ENCODE peak calls at places on chromosome 11, in nine cellular contexts. One of them, this sample, is unnamed. For H3K36me3 and H3K9me3, the result is how much of the 10 kb centered on the place peaks cover.

GRCh38 chr11:75525433-75526191 is at the start of gene GDPD5:
- DNase-seq in psoas muscle: peak
- DNase-seq in neural progenitor cell: peak
- DNase-seq in HCT116: peak
- DNase-seq in cardiac muscle cell: peak
- DNase-seq in CD4-positive, CD25-positive, alpha-beta regulatory T cell: peak
- DNase-seq in tibial nerve: peak
- DNase-seq in tibial artery: peak
- DNase-seq in GM23248: peak
- DNase-seq in this sample: peak

GRCh38 chr11:121521145-121522042 is 68.6 kb upstream of the SORL1-AS1 start:
- DNase-seq in tibial nerve: no peak
- DNase-seq in GM23248: peak
- DNase-seq in CD4-positive, CD25-positive, alpha-beta regulatory T cell: peak
- DNase-seq in neural progenitor cell: no peak
- DNase-seq in psoas muscle: no peak
- DNase-seq in HCT116: no peak
- DNase-seq in cardiac muscle cell: no peak
- DNase-seq in tibial artery: no peak
- DNase-seq in this sample: no peak

GRCh38 chr11:134452026-134452848 is 40.2 kb upstream of the B3GAT1 start:
- DNase-seq in CD4-positive, CD25-positive, alpha-beta regulatory T cell: no peak
- DNase-seq in GM23248: no peak
- DNase-seq in neural progenitor cell: no peak
- DNase-seq in HCT116: no peak
- DNase-seq in tibial nerve: no peak
- DNase-seq in tibial artery: peak
- DNase-seq in psoas muscle: no peak
- DNase-seq in cardiac muscle cell: no peak
- DNase-seq in this sample: no peak

GRCh38 chr11:19679952-19680823 is 32.4 kb upstream of the NAV2 start:
- DNase-seq in tibial nerve: peak
- DNase-seq in GM23248: peak
- DNase-seq in cardiac muscle cell: peak
- DNase-seq in neural progenitor cell: peak
- DNase-seq in psoas muscle: peak
- DNase-seq in CD4-positive, CD25-positive, alpha-beta regulatory T cell: no peak
- DNase-seq in HCT116: peak
- DNase-seq in tibial artery: peak
- DNase-seq in this sample: no peak

GRCh38 chr11:21640491-21640890 is 552.4 kb upstream of the ANO5 start:
- DNase-seq in CD4-positive, CD25-positive, alpha-beta regulatory T cell: no peak
- DNase-seq in psoas muscle: no peak
- DNase-seq in cardiac muscle cell: no peak
- DNase-seq in neural progenitor cell: no peak
- DNase-seq in tibial artery: no peak
- DNase-seq in HCT116: no peak
- DNase-seq in GM23248: no peak
- DNase-seq in tibial nerve: no peak
- DNase-seq in this sample: no peak

GRCh38 chr11:6362868-6363678 is 27.2 kb upstream of the SMPD1 start:
- DNase-seq in neural progenitor cell: peak
- DNase-seq in tibial artery: peak
- DNase-seq in CD4-positive, CD25-positive, alpha-beta regulatory T cell: peak
- DNase-seq in tibial nerve: peak
- DNase-seq in psoas muscle: peak
- DNase-seq in HCT116: peak
- DNase-seq in cardiac muscle cell: peak
- DNase-seq in GM23248: peak
- DNase-seq in this sample: peak

GRCh38 chr11:128497057-128497957 is 90.1 kb downstream of the ETS1 start:
- DNase-seq in CD4-positive, CD25-positive, alpha-beta regulatory T cell: peak
- DNase-seq in tibial nerve: peak
- DNase-seq in GM23248: peak
- DNase-seq in tibial artery: no peak
- DNase-seq in cardiac muscle cell: no peak
- DNase-seq in neural progenitor cell: no peak
- DNase-seq in HCT116: peak
- DNase-seq in psoas muscle: peak
- DNase-seq in this sample: no peak

GRCh38 chr11:23991140-23991539 is 505.7 kb upstream of the LUZP2 start:
- DNase-seq in tibial nerve: no peak
- DNase-seq in CD4-positive, CD25-positive, alpha-beta regulatory T cell: no peak
- DNase-seq in psoas muscle: no peak
- DNase-seq in tibial artery: no peak
- DNase-seq in cardiac muscle cell: no peak
- DNase-seq in HCT116: no peak
- DNase-seq in GM23248: peak
- DNase-seq in neural progenitor cell: no peak
- DNase-seq in this sample: no peak

GRCh38 chr11:2587976-2588748 is 111.6 kb downstream of the KCNQ1OT1 start:
- DNase-seq in cardiac muscle cell: no peak
- DNase-seq in psoas muscle: peak
- DNase-seq in tibial artery: peak
- DNase-seq in HCT116: no peak
- DNase-seq in GM23248: no peak
- DNase-seq in tibial nerve: no peak
- DNase-seq in neural progenitor cell: no peak
- DNase-seq in CD4-positive, CD25-positive, alpha-beta regulatory T cell: no peak
- DNase-seq in this sample: no peak

GRCh38 chr11:92070026-92070889 is 154.4 kb upstream of the FAT3 start:
- DNase-seq in tibial nerve: no peak
- DNase-seq in neural progenitor cell: no peak
- DNase-seq in GM23248: peak
- DNase-seq in cardiac muscle cell: no peak
- DNase-seq in CD4-positive, CD25-positive, alpha-beta regulatory T cell: no peak
- DNase-seq in psoas muscle: no peak
- DNase-seq in HCT116: no peak
- DNase-seq in tibial artery: no peak
- DNase-seq in this sample: no peak

GRCh38 chr11:117883063-117883462 is 6.6 kb upstream of the FXYD6 start:
- DNase-seq in tibial artery: no peak
- DNase-seq in neural progenitor cell: no peak
- DNase-seq in GM23248: no peak
- DNase-seq in HCT116: no peak
- DNase-seq in CD4-positive, CD25-positive, alpha-beta regulatory T cell: no peak
- DNase-seq in cardiac muscle cell: no peak
- DNase-seq in tibial nerve: no peak
- DNase-seq in psoas muscle: no peak
- DNase-seq in this sample: no peak

GRCh38 chr11:130872961-130873360 is 43.3 kb downstream of the SNX19 start:
- DNase-seq in neural progenitor cell: no peak
- DNase-seq in CD4-positive, CD25-positive, alpha-beta regulatory T cell: no peak
- DNase-seq in cardiac muscle cell: no peak
- DNase-seq in GM23248: peak
- DNase-seq in tibial artery: no peak
- DNase-seq in HCT116: no peak
- DNase-seq in tibial nerve: no peak
- DNase-seq in psoas muscle: no peak
- DNase-seq in this sample: no peak

GRCh38 chr11:130874955-130875531 is 41.2 kb downstream of the SNX19 start:
- DNase-seq in HCT116: no peak
- DNase-seq in neural progenitor cell: no peak
- DNase-seq in psoas muscle: no peak
- DNase-seq in GM23248: peak
- DNase-seq in tibial nerve: no peak
- DNase-seq in tibial artery: no peak
- DNase-seq in cardiac muscle cell: no peak
- DNase-seq in CD4-positive, CD25-positive, alpha-beta regulatory T cell: no peak
- DNase-seq in this sample: no peak

GRCh38 chr11:130876100-130876499 is 40.2 kb downstream of the SNX19 start:
- DNase-seq in psoas muscle: no peak
- DNase-seq in tibial artery: no peak
- DNase-seq in GM23248: no peak
- DNase-seq in CD4-positive, CD25-positive, alpha-beta regulatory T cell: no peak
- DNase-seq in cardiac muscle cell: no peak
- DNase-seq in tibial nerve: no peak
- DNase-seq in HCT116: no peak
- DNase-seq in neural progenitor cell: no peak
- DNase-seq in this sample: no peak

GRCh38 chr11:130873766-130874165 is 42.5 kb downstream of the SNX19 start:
- DNase-seq in cardiac muscle cell: no peak
- DNase-seq in GM23248: peak
- DNase-seq in tibial artery: no peak
- DNase-seq in psoas muscle: no peak
- DNase-seq in HCT116: no peak
- DNase-seq in neural progenitor cell: no peak
- DNase-seq in CD4-positive, CD25-positive, alpha-beta regulatory T cell: no peak
- DNase-seq in tibial nerve: no peak
- DNase-seq in this sample: no peak

GRCh38 chr11:130874396-130874795 is 41.9 kb downstream of the SNX19 start:
- DNase-seq in tibial nerve: no peak
- DNase-seq in tibial artery: no peak
- DNase-seq in cardiac muscle cell: no peak
- DNase-seq in psoas muscle: no peak
- DNase-seq in neural progenitor cell: no peak
- DNase-seq in HCT116: no peak
- DNase-seq in GM23248: peak
- DNase-seq in CD4-positive, CD25-positive, alpha-beta regulatory T cell: no peak
- DNase-seq in this sample: no peak
- H3K36me3 ChIP-seq in tibial nerve: under half
- H3K36me3 ChIP-seq in tibial artery: under half
- H3K36me3 ChIP-seq in cardiac muscle cell: under half
- H3K36me3 ChIP-seq in psoas muscle: under half
- H3K36me3 ChIP-seq in neural progenitor cell: under half
- H3K36me3 ChIP-seq in HCT116: under half
- H3K36me3 ChIP-seq in GM23248: under half
- H3K36me3 ChIP-seq in CD4-positive, CD25-positive, alpha-beta regulatory T cell: half or more
- H3K36me3 ChIP-seq in this sample: under half

GRCh38 chr11:48028909-48029685 is 48.7 kb downstream of the PTPRJ start:
- DNase-seq in cardiac muscle cell: no peak
- DNase-seq in neural progenitor cell: no peak
- DNase-seq in tibial nerve: no peak
- DNase-seq in psoas muscle: no peak
- DNase-seq in HCT116: no peak
- DNase-seq in CD4-positive, CD25-positive, alpha-beta regulatory T cell: peak
- DNase-seq in GM23248: peak
- DNase-seq in tibial artery: no peak
- DNase-seq in this sample: no peak
- H3K4me3 ChIP-seq in cardiac muscle cell: no peak
- H3K4me3 ChIP-seq in neural progenitor cell: no peak
- H3K4me3 ChIP-seq in tibial nerve: no peak
- H3K4me3 ChIP-seq in psoas muscle: no peak
- H3K4me3 ChIP-seq in HCT116: no peak
- H3K4me3 ChIP-seq in CD4-positive, CD25-positive, alpha-beta regulatory T cell: peak
- H3K4me3 ChIP-seq in GM23248: no peak
- H3K4me3 ChIP-seq in tibial artery: no peak
- H3K4me3 ChIP-seq in this sample: no peak

GRCh38 chr11:28525636-28526405 is 417.6 kb downstream of the METTL15 start:
- DNase-seq in psoas muscle: no peak
- DNase-seq in neural progenitor cell: no peak
- DNase-seq in CD4-positive, CD25-positive, alpha-beta regulatory T cell: no peak
- DNase-seq in tibial nerve: no peak
- DNase-seq in cardiac muscle cell: no peak
- DNase-seq in tibial artery: no peak
- DNase-seq in HCT116: no peak
- DNase-seq in GM23248: no peak
- DNase-seq in this sample: no peak
- H3K9me3 ChIP-seq in psoas muscle: under half
- H3K9me3 ChIP-seq in neural progenitor cell: under half
- H3K9me3 ChIP-seq in CD4-positive, CD25-positive, alpha-beta regulatory T cell: under half
- H3K9me3 ChIP-seq in tibial nerve: under half
- H3K9me3 ChIP-seq in cardiac muscle cell: under half
- H3K9me3 ChIP-seq in tibial artery: under half
- H3K9me3 ChIP-seq in HCT116: under half
- H3K9me3 ChIP-seq in GM23248: under half
- H3K9me3 ChIP-seq in this sample: under half

DNA sequence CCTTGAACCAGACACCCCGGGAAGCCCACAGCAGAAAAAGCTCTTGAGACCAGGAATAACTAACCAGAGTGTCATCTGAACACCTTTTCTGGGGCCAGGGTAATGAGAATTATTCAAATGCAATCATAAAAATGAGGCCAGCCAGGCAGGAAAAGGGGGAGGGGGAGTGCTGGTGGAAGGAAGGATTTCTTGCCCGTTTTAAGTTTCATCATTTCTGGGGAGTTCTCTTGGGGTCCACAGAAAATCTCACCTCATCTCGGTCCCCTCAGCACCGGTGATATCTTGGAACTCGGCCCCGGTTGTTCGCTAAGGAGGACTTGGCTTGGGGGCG is 495 bp upstream of the PKNOX2 start:
- DNase-seq in neural progenitor cell: no peak
- DNase-seq in psoas muscle: no peak
- DNase-seq in cardiac muscle cell: no peak
- DNase-seq in GM23248: no peak
- DNase-seq in tibial artery: no peak
- DNase-seq in HCT116: no peak
- DNase-seq in tibial nerve: no peak
- DNase-seq in CD4-positive, CD25-positive, alpha-beta regulatory T cell: no peak
- DNase-seq in this sample: no peak
- H3K36me3 ChIP-seq in neural progenitor cell: under half
- H3K36me3 ChIP-seq in psoas muscle: under half
- H3K36me3 ChIP-seq in cardiac muscle cell: under half
- H3K36me3 ChIP-seq in GM23248: under half
- H3K36me3 ChIP-seq in tibial artery: under half
- H3K36me3 ChIP-seq in HCT116: under half
- H3K36me3 ChIP-seq in tibial nerve: under half
- H3K36me3 ChIP-seq in CD4-positive, CD25-positive, alpha-beta regulatory T cell: under half
- H3K36me3 ChIP-seq in this sample: under half

GRCh38 chr11:126821832-126822231 is 178.7 kb downstream of the KIRREL3 start:
- DNase-seq in cardiac muscle cell: no peak
- DNase-seq in neural progenitor cell: no peak
- DNase-seq in HCT116: no peak
- DNase-seq in tibial artery: no peak
- DNase-seq in tibial nerve: no peak
- DNase-seq in GM23248: no peak
- DNase-seq in psoas muscle: no peak
- DNase-seq in CD4-positive, CD25-positive, alpha-beta regulatory T cell: no peak
- DNase-seq in this sample: no peak
- H3K4me3 ChIP-seq in cardiac muscle cell: no peak
- H3K4me3 ChIP-seq in neural progenitor cell: no peak
- H3K4me3 ChIP-seq in HCT116: no peak
- H3K4me3 ChIP-seq in tibial artery: no peak
- H3K4me3 ChIP-seq in tibial nerve: no peak
- H3K4me3 ChIP-seq in GM23248: no peak
- H3K4me3 ChIP-seq in psoas muscle: no peak
- H3K4me3 ChIP-seq in CD4-positive, CD25-positive, alpha-beta regulatory T cell: no peak
- H3K4me3 ChIP-seq in this sample: no peak

GRCh38 chr11:54979375-54979774 is 272.7 kb downstream of the OR4A5 start:
- DNase-seq in HCT116: no peak
- DNase-seq in cardiac muscle cell: no peak
- DNase-seq in psoas muscle: no peak
- DNase-seq in GM23248: no peak
- DNase-seq in tibial artery: no peak
- DNase-seq in CD4-positive, CD25-positive, alpha-beta regulatory T cell: no peak
- DNase-seq in neural progenitor cell: no peak
- DNase-seq in tibial nerve: no peak
- DNase-seq in this sample: no peak
- H3K9me3 ChIP-seq in HCT116: under half
- H3K9me3 ChIP-seq in cardiac muscle cell: under half
- H3K9me3 ChIP-seq in psoas muscle: half or more
- H3K9me3 ChIP-seq in GM23248: under half
- H3K9me3 ChIP-seq in tibial artery: half or more
- H3K9me3 ChIP-seq in CD4-positive, CD25-positive, alpha-beta regulatory T cell: half or more
- H3K9me3 ChIP-seq in neural progenitor cell: half or more
- H3K9me3 ChIP-seq in tibial nerve: under half
- H3K9me3 ChIP-seq in this sample: under half

GRCh38 chr11:10762913-10763421 is 11.9 kb downstream of the CTR9 start:
- DNase-seq in psoas muscle: no peak
- DNase-seq in GM23248: no peak
- DNase-seq in tibial artery: no peak
- DNase-seq in neural progenitor cell: no peak
- DNase-seq in HCT116: no peak
- DNase-seq in cardiac muscle cell: no peak
- DNase-seq in CD4-positive, CD25-positive, alpha-beta regulatory T cell: no peak
- DNase-seq in tibial nerve: no peak
- DNase-seq in this sample: no peak
- H3K36me3 ChIP-seq in psoas muscle: under half
- H3K36me3 ChIP-seq in GM23248: half or more
- H3K36me3 ChIP-seq in tibial artery: half or more
- H3K36me3 ChIP-seq in neural progenitor cell: under half
- H3K36me3 ChIP-seq in HCT116: half or more
- H3K36me3 ChIP-seq in cardiac muscle cell: half or more
- H3K36me3 ChIP-seq in CD4-positive, CD25-positive, alpha-beta regulatory T cell: under half
- H3K36me3 ChIP-seq in tibial nerve: under half
- H3K36me3 ChIP-seq in this sample: half or more

This sample was measured in HAP-1.